ENCODE peak calls at places on chromosomes 16 and 17, in five cellular contexts. One of them, this sample, is unnamed.

GRCh38 chr16:23408242-23409201 is 44.5 kb downstream of the COG7 start:
- DNase-seq in left ventricle myocardium inferior: peak; percentile 49
- DNase-seq in GF-D8: no peak
- DNase-seq in GM19239: no peak
- DNase-seq in iPS-NIHi11: peak; percentile 47
- DNase-seq in this sample: no peak

GRCh38 chr17:65183736-65184135 is 46.6 kb downstream of the RGS9 start:
- DNase-seq in left ventricle myocardium inferior: no peak
- DNase-seq in GF-D8: no peak
- DNase-seq in GM19239: no peak
- DNase-seq in iPS-NIHi11: peak; percentile 71
- DNase-seq in this sample: no peak

GRCh38 chr17:79617740-79618382 is 7.0 kb upstream of the RBFOX3 start:
- DNase-seq in left ventricle myocardium inferior: peak; percentile 7
- DNase-seq in GF-D8: no peak
- DNase-seq in GM19239: no peak
- DNase-seq in iPS-NIHi11: no peak
- DNase-seq in this sample: no peak

GRCh38 chr17:80034977-80035686 is 540 bp downstream of the TBC1D16 start:
- DNase-seq in left ventricle myocardium inferior: no peak
- DNase-seq in GF-D8: no peak
- DNase-seq in GM19239: peak; percentile 46
- DNase-seq in iPS-NIHi11: peak; percentile 53
- DNase-seq in this sample: peak; percentile 14

GRCh38 chr16:84660973-84661372 is 12.7 kb downstream of the KLHL36 start:
- DNase-seq in left ventricle myocardium inferior: no peak
- DNase-seq in GF-D8: no peak
- DNase-seq in GM19239: no peak
- DNase-seq in iPS-NIHi11: no peak
- DNase-seq in this sample: no peak

GRCh38 chr16:11138026-11138768 is 117.8 kb downstream of the SOCS1 start:
- DNase-seq in left ventricle myocardium inferior: no peak
- DNase-seq in GF-D8: no peak
- DNase-seq in GM19239: no peak
- DNase-seq in iPS-NIHi11: no peak
- DNase-seq in this sample: no peak

GRCh38 chr16:48603647-48604376 is 6.2 kb downstream of the N4BP1 start:
- DNase-seq in left ventricle myocardium inferior: no peak
- DNase-seq in GF-D8: no peak
- DNase-seq in GM19239: no peak
- DNase-seq in iPS-NIHi11: no peak
- DNase-seq in this sample: no peak

GRCh38 chr17:7750321-7750821 is 32.8 kb downstream of the DNAH2 start:
- DNase-seq in left ventricle myocardium inferior: no peak
- DNase-seq in GF-D8: no peak
- DNase-seq in GM19239: no peak
- DNase-seq in iPS-NIHi11: no peak
- DNase-seq in this sample: no peak

GRCh38 chr16:66740010-66740409 is 11.4 kb downstream of the DYNC1LI2 start:
- DNase-seq in left ventricle myocardium inferior: no peak
- DNase-seq in GF-D8: no peak
- DNase-seq in GM19239: peak; percentile 16
- DNase-seq in iPS-NIHi11: peak; percentile 71
- DNase-seq in this sample: no peak

GRCh38 chr17:72219136-72219823 is 98.5 kb downstream of the SOX9 start:
- DNase-seq in left ventricle myocardium inferior: no peak
- DNase-seq in GF-D8: no peak
- DNase-seq in GM19239: no peak
- DNase-seq in iPS-NIHi11: peak; percentile 43
- DNase-seq in this sample: no peak

GRCh38 chr16:11050954-11051353 is 106.6 kb downstream of the CLEC16A start:
- DNase-seq in left ventricle myocardium inferior: no peak
- DNase-seq in GF-D8: no peak
- DNase-seq in GM19239: no peak
- DNase-seq in iPS-NIHi11: no peak
- DNase-seq in this sample: no peak

GRCh38 chr17:68197091-68197996 is 50.5 kb upstream of the AMZ2 start:
- DNase-seq in left ventricle myocardium inferior: peak; percentile 21
- DNase-seq in GF-D8: no peak
- DNase-seq in GM19239: no peak
- DNase-seq in iPS-NIHi11: peak; percentile 45
- DNase-seq in this sample: no peak

GRCh38 chr16:72013389-72013788 is 4.8 kb downstream of the DHODH start:
- DNase-seq in left ventricle myocardium inferior: peak; percentile 26
- DNase-seq in GF-D8: no peak
- DNase-seq in GM19239: no peak
- DNase-seq in iPS-NIHi11: no peak
- DNase-seq in this sample: no peak

GRCh38 chr16:4862639-4863038 is 15.4 kb downstream of the UBN1 start:
- DNase-seq in left ventricle myocardium inferior: no peak
- DNase-seq in GF-D8: peak; percentile 31
- DNase-seq in GM19239: no peak
- DNase-seq in iPS-NIHi11: no peak
- DNase-seq in this sample: no peak

GRCh38 chr16:81214745-81215166 is 23.7 kb upstream of the BCO1 start:
- DNase-seq in left ventricle myocardium inferior: no peak
- DNase-seq in GF-D8: no peak
- DNase-seq in GM19239: no peak
- DNase-seq in iPS-NIHi11: peak; percentile 78
- DNase-seq in this sample: peak; percentile 70

GRCh38 chr16:84929421-84930297 is 81.7 kb downstream of the ZDHHC7 start:
- DNase-seq in left ventricle myocardium inferior: peak; percentile 64
- DNase-seq in GF-D8: no peak
- DNase-seq in GM19239: no peak
- DNase-seq in iPS-NIHi11: no peak
- DNase-seq in this sample: no peak

GRCh38 chr17:49523706-49524472 is 28.8 kb downstream of the NGFR start:
- DNase-seq in left ventricle myocardium inferior: no peak
- DNase-seq in GF-D8: no peak
- DNase-seq in GM19239: no peak
- DNase-seq in iPS-NIHi11: peak; percentile 6
- DNase-seq in this sample: peak; percentile 71

GRCh38 chr17:59643159-59643857 is 23.6 kb downstream of the CLTC start:
- DNase-seq in left ventricle myocardium inferior: no peak
- DNase-seq in GF-D8: no peak
- DNase-seq in GM19239: no peak
- DNase-seq in iPS-NIHi11: no peak
- DNase-seq in this sample: no peak

GRCh38 chr16:11236855-11237254 is 19.1 kb downstream of the SOCS1 start:
- DNase-seq in left ventricle myocardium inferior: no peak
- DNase-seq in GF-D8: peak; percentile 95
- DNase-seq in GM19239: no peak
- DNase-seq in iPS-NIHi11: no peak
- DNase-seq in this sample: no peak

GRCh38 chr17:33989357-33990148 is 265.5 kb upstream of the CCL2 start:
- DNase-seq in left ventricle myocardium inferior: no peak
- DNase-seq in GF-D8: no peak
- DNase-seq in GM19239: no peak
- DNase-seq in iPS-NIHi11: no peak
- DNase-seq in this sample: no peak

GRCh38 chr17:8176197-8176940 is at the start of gene TMEM107:
- DNase-seq in left ventricle myocardium inferior: peak; percentile 89
- DNase-seq in GF-D8: peak; percentile 64
- DNase-seq in GM19239: no peak
- DNase-seq in iPS-NIHi11: peak; percentile 84
- DNase-seq in this sample: peak; percentile 76

GRCh38 chr16:30541502-30542329 is 7.1 kb upstream of the ZNF747 start:
- DNase-seq in left ventricle myocardium inferior: no peak
- DNase-seq in GF-D8: no peak
- DNase-seq in GM19239: no peak
- DNase-seq in iPS-NIHi11: no peak
- DNase-seq in this sample: no peak

GRCh38 chr17:81422776-81423697 is 27.8 kb downstream of the BAHCC1 start:
- DNase-seq in left ventricle myocardium inferior: peak; percentile 70
- DNase-seq in GF-D8: no peak
- DNase-seq in GM19239: no peak
- DNase-seq in iPS-NIHi11: peak; percentile 66
- DNase-seq in this sample: peak; percentile 71

GRCh38 chr17:1006054-1006453 is 9.1 kb downstream of the TIMM22 start:
- DNase-seq in left ventricle myocardium inferior: no peak
- DNase-seq in GF-D8: no peak
- DNase-seq in GM19239: no peak
- DNase-seq in iPS-NIHi11: peak; percentile 37
- DNase-seq in this sample: no peak

GRCh38 chr16:81601008-81601428 is 156.4 kb downstream of the CMIP start:
- DNase-seq in left ventricle myocardium inferior: no peak
- DNase-seq in GF-D8: no peak
- DNase-seq in GM19239: no peak
- DNase-seq in iPS-NIHi11: no peak
- DNase-seq in this sample: no peak

GRCh38 chr16:20336955-20337354 is 9.6 kb upstream of the GP2 start:
- DNase-seq in left ventricle myocardium inferior: no peak
- DNase-seq in GF-D8: no peak
- DNase-seq in GM19239: no peak
- DNase-seq in iPS-NIHi11: no peak
- DNase-seq in this sample: no peak

GRCh38 chr16:46857261-46857962 is 26.4 kb upstream of the C16orf87 start:
- DNase-seq in left ventricle myocardium inferior: no peak
- DNase-seq in GF-D8: peak; percentile 6
- DNase-seq in GM19239: no peak
- DNase-seq in iPS-NIHi11: peak; percentile 26
- DNase-seq in this sample: peak; percentile 30

GRCh38 chr17:72937687-72938086 is 154.8 kb downstream of the SLC39A11 start:
- DNase-seq in left ventricle myocardium inferior: no peak
- DNase-seq in GF-D8: no peak
- DNase-seq in GM19239: no peak
- DNase-seq in iPS-NIHi11: no peak
- DNase-seq in this sample: no peak